ENCODE peak calls at places on chromosomes 16 and 17, in five cellular contexts. C, D, N, E and X are unnamed samples.

GRCh38 chr16:85309656-85310587 is 197.7 kb upstream of the CIBAR2 start:
- DNase-seq in C (peak; percentile 50), D (no peak), N (peak; percentile 57), E (peak; percentile 76), X (peak; percentile 90)

GRCh38 chr17:15291674-15292361 is 26.7 kb upstream of the PMP22 start:
- DNase-seq in C (no peak), D (no peak), N (no peak), E (no peak), X (no peak)

GRCh38 chr16:5916711-5917191 is 819.2 kb upstream of the EEF2KMT start:
- DNase-seq in C (no peak), D (no peak), N (no peak), E (no peak), X (no peak)

GRCh38 chr16:2898831-2899563 is 12.7 kb upstream of the FLYWCH1 start:
- DNase-seq in C (no peak), D (no peak), N (no peak), E (no peak), X (no peak)

GRCh38 chr17:7237761-7238417 is 1.4 kb downstream of the PHF23 start:
- DNase-seq in C (peak; percentile 86), D (peak; percentile 83), N (peak; percentile 56), E (peak; percentile 90), X (peak; percentile 81)

GRCh38 chr16:69108069-69108904 is 2.8 kb downstream of the HAS3 start:
- DNase-seq in C (no peak), D (no peak), N (no peak), E (no peak), X (no peak)

GRCh38 chr16:12098429-12099310 is 122.1 kb downstream of the SNX29 start:
- DNase-seq in C (no peak), D (no peak), N (no peak), E (no peak), X (no peak)

GRCh38 chr16:31577411-31577810 is 49.7 kb downstream of the AHSP start:
- DNase-seq in C (no peak), D (no peak), N (no peak), E (no peak), X (no peak)

GRCh38 chr16:2905241-2905987 is 6.3 kb upstream of the FLYWCH1 start:
- DNase-seq in C (peak; percentile 99), D (peak; percentile 98), N (peak; percentile 97), E (peak; percentile 100), X (peak; percentile 98)

GRCh38 chr17:39281806-39282205 is 56.1 kb upstream of the STAC2 start:
- DNase-seq in C (no peak), D (no peak), N (peak; percentile 51), E (no peak), X (no peak)

GRCh38 chr16:87076950-87077749 is 240.0 kb downstream of the C16orf95 start:
- DNase-seq in C (peak; percentile 87), D (peak; percentile 26), N (peak; percentile 56), E (peak; percentile 62), X (peak; percentile 88)

GRCh38 chr17:40612510-40613244 is 34.9 kb downstream of the SMARCE1 start:
- DNase-seq in C (no peak), D (no peak), N (no peak), E (no peak), X (no peak)

GRCh38 chr16:56332464-56333079 is 92.8 kb downstream of the AMFR start:
- DNase-seq in C (peak; percentile 55), D (peak; percentile 79), N (peak; percentile 62), E (peak; percentile 91), X (peak; percentile 42)

GRCh38 chr17:3602499-3602898 is 6.7 kb downstream of the TRPV1 start:
- DNase-seq in C (peak; percentile 20), D (peak; percentile 48), N (peak; percentile 65), E (no peak), X (peak; percentile 61)

GRCh38 chr17:27920569-27920968 is 27.4 kb upstream of the LYRM9 start:
- DNase-seq in C (no peak), D (no peak), N (no peak), E (peak; percentile 90), X (no peak)

GRCh38 chr16:69701452-69701851 is 24.9 kb downstream of the NQO1 start:
- DNase-seq in C (no peak), D (no peak), N (no peak), E (no peak), X (no peak)

GRCh38 chr17:76726231-76726765 is at the start of gene JMJD6:
- DNase-seq in C (peak; percentile 96), D (peak; percentile 99), N (peak; percentile 87), E (peak; percentile 98), X (peak; percentile 98)

GRCh38 chr16:11407047-11407982 is 62.1 kb downstream of the RMI2 start:
- DNase-seq in C (peak; percentile 74), D (peak; percentile 84), N (peak; percentile 76), E (peak; percentile 90), X (peak; percentile 78)

GRCh38 chr16:81520151-81520470 is 75.5 kb downstream of the CMIP start:
- DNase-seq in C (no peak), D (no peak), N (no peak), E (no peak), X (peak; percentile 66)

GRCh38 chr17:75632863-75633483 is at the start of gene SMIM5:
- DNase-seq in C (peak; percentile 89), D (peak; percentile 99), N (peak; percentile 89), E (peak; percentile 96), X (peak; percentile 86)

GRCh38 chr17:3693829-3694231 is 2.1 kb downstream of the P2RX5 start:
- DNase-seq in C (no peak), D (no peak), N (no peak), E (no peak), X (no peak)

GRCh38 chr17:47810200-47810821 is 11.3 kb downstream of the OSBPL7 start:
- DNase-seq in C (peak; percentile 92), D (peak; percentile 75), N (peak; percentile 70), E (peak; percentile 73), X (no peak)

DNA sequence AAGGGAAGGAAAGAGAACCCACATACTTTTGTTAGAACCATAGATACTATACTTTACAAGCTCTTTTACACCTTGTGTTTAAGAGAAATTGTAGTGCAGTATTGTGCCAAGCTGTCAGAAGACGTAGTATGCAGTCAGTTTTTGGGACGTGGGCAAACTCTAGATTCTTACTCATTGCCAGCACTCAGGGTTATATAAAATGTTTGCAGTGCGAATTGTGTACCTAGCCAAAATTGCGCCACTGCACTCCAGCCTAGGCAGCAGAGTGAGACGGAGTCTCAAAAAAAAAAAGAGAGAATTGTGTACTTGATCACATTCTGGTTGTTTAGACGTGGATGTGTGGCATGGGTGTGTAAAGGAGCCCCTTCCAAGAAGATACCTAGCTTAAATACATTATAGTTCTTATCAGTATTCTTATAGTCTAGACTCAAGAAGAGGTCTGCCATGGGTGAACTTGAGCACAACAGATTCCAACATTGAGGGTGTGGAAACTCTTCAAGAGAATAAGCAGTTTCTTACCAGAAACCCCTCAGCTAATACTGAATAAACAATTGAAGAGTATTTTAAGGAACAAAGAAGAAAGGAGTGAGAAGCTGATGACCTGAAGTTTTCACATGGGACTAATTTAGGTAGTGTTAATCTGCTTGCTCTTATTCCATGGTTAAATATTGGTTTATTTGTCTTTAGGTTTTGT is 27.4 kb upstream of the MRC2 start:
- DNase-seq in C (no peak), D (no peak), N (no peak), E (no peak), X (no peak)
- TF ChIP-seq POLR2A in C (no peak), D (no peak), N (no peak), E (no peak), X (no peak)

GRCh38 chr17:42305543-42306384 is 17.5 kb downstream of the STAT5A start:
- DNase-seq in C (no peak), D (no peak), N (no peak), E (peak; percentile 81), X (no peak)
- TF ChIP-seq POLR2A in C (no peak), D (no peak), N (peak; percentile 45), E (peak; percentile 5), X (no peak)

GRCh38 chr17:74431568-74432483 is at the start of gene GPRC5C:
- DNase-seq in C (peak; percentile 95), D (peak; percentile 96), N (peak; percentile 56), E (peak; percentile 78), X (peak; percentile 80)
- TF ChIP-seq POLR2A in C (peak; percentile 95), D (peak; percentile 49), N (no peak), E (peak; percentile 63), X (no peak)

GRCh38 chr16:30185683-30186421 is 2.5 kb downstream of the CORO1A start:
- DNase-seq in C (peak; percentile 42), D (no peak), N (no peak), E (peak; percentile 79), X (peak; percentile 99)
- TF ChIP-seq POLR2A in C (no peak), D (no peak), N (no peak), E (no peak), X (no peak)

GRCh38 chr16:634996-635395 is 1.1 kb downstream of the METTL26 start:
- DNase-seq in C (no peak), D (no peak), N (no peak), E (no peak), X (no peak)

GRCh38 chr16:637081-638018 is 1.2 kb upstream of the METTL26 start:
- DNase-seq in C (peak; percentile 93), D (peak; percentile 91), N (peak; percentile 97), E (peak; percentile 95), X (peak; percentile 83)

GRCh38 chr16:635573-636205 is 416 bp downstream of the METTL26 start:
- DNase-seq in C (no peak), D (no peak), N (peak; percentile 42), E (no peak), X (peak; percentile 24)

GRCh38 chr16:638034-638543 is 2.0 kb upstream of the METTL26 start:
- DNase-seq in C (peak; percentile 67), D (no peak), N (no peak), E (peak; percentile 91), X (no peak)

DNA sequence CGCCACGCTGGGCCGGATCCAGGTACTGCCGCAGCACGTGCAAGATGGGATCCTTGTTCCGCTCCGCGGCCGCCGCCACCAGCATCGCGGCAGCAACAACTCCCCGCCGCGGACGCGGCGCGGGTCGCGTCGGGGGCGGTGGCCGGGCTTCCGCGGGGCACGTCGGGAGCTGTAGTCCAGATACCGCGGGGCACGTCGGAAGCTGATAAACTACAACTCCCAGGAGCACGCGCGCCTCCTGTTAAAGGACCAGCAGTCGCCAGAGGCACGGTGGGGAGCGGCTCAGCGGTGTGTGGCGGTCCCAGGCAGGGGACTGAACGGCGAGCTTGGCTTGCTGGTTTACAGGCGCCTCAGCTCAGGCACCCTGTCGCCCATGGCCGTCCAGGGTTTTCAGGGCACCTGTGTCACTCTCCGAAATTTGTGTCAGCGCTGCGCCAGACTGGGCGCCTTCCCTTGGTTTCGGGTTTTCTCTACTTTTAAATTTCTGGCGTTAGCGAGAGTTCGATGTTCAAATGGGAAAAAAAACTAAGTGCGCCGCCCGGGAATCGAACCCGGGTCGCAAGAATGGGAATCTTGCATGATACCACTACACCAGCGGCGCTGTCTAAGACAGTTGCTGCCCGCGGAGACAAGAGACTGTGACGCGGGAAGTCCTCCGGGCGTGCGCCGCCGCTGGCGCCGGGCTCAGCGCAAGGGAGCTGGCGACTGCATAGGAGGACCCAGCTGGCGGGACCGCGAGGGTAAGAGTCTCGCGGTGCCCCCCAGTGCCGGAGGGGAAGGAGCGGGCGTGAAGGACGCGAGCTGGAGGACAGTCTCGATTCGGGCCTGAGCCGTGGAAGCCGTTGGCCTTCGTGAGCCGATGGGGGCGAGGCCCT is at the start of gene METTL26:
- DNase-seq in C (peak; percentile 97), D (peak; percentile 92), N (peak; percentile 80), E (peak; percentile 98), X (peak; percentile 92)
- TF ChIP-seq POLR2A in C (peak; percentile 48), D (peak; percentile 94), N (peak; percentile 69), E (peak; percentile 55), X (peak; percentile 75)